ENCODE peak calls at places on chromosomes 5 and 9, in ten cellular contexts. J is COR-L47; Z is GM13976; A is RPMI7951; E is CD8-positive, alpha-beta memory T cell; I is LoVo; L is K562; B is T-helper 2 cell; C is NCI-H1105 treated with DMSO at 0.1 percent for 48 hours; K is kidney. T is an unnamed sample.

GRCh38 chr5:149581192-149581861 is at the start of gene ARHGEF37:
- DNase-seq in J (peak), Z (peak), A (peak), E (peak), I (peak), L (no peak), B (peak), C (peak), K (peak), T (peak)

GRCh38 chr9:120579139-120579749 is 723 bp downstream of the CDK5RAP2 start:
- DNase-seq in J (no peak), Z (peak), A (no peak), E (peak), I (peak), L (peak), B (no peak), C (no peak), K (no peak), T (peak)

GRCh38 chr9:87836951-87837715 is 45.5 kb upstream of the SPATA31E1 start:
- DNase-seq in J (no peak), Z (no peak), A (no peak), E (no peak), I (no peak), L (no peak), B (no peak), C (no peak), K (no peak), T (no peak)

GRCh38 chr5:143225511-143225910 is 178.0 kb downstream of the NR3C1 start:
- DNase-seq in J (no peak), Z (no peak), A (no peak), E (no peak), I (no peak), L (no peak), B (no peak), C (no peak), K (no peak), T (no peak)

GRCh38 chr5:2123874-2124273 is 241.1 kb upstream of the IRX4 start:
- DNase-seq in J (no peak), Z (no peak), A (no peak), E (no peak), I (no peak), L (no peak), B (no peak), C (no peak), K (no peak), T (no peak)

GRCh38 chr5:94066437-94067207 is 325.2 kb upstream of the POU5F2 start:
- DNase-seq in J (no peak), Z (no peak), A (no peak), E (no peak), I (no peak), L (no peak), B (no peak), C (no peak), K (no peak), T (no peak)

GRCh38 chr9:13175732-13176131 is 103.8 kb downstream of the MPDZ start:
- DNase-seq in J (no peak), Z (no peak), A (no peak), E (no peak), I (no peak), L (no peak), B (no peak), C (no peak), K (no peak), T (no peak)

GRCh38 chr9:100428871-100429654 is 2.1 kb downstream of the MSANTD3 start:
- DNase-seq in J (no peak), Z (no peak), A (peak), E (no peak), I (peak), L (peak), B (no peak), C (no peak), K (no peak), T (peak)

T was measured in M059J.